ENCODE peak calls at places on chromosome 1, in six cellular contexts. Z is astrocyte, L is HT1080, C is head of caudate nucleus, E is omental fat pad, U is AG09309. J is an unnamed sample.

GRCh38 chr1:89525169-89525855 is 683 bp downstream of the LRRC8B start:
- DNase-seq in C (peak), L (no peak), U (no peak), E (no peak), Z (no peak), J (no peak)

GRCh38 chr1:50968884-50969610 is 998 bp upstream of the CDKN2C start:
- DNase-seq in C (peak), U (no peak), L (no peak), E (no peak), Z (no peak), J (no peak)

GRCh38 chr1:47522890-47523811 is 85.3 kb downstream of the FOXD2 start:
- DNase-seq in Z (no peak), C (no peak), E (no peak), L (no peak), U (no peak), J (no peak)

GRCh38 chr1:70978623-70979022 is 69.0 kb downstream of the PTGER3 start:
- DNase-seq in E (no peak), C (no peak), Z (no peak), U (no peak), L (no peak), J (no peak)

GRCh38 chr1:155093938-155094621 is 15.4 kb downstream of the EFNA3 start:
- DNase-seq in U (peak), C (peak), Z (peak), E (no peak), L (peak), J (peak)

GRCh38 chr1:199512037-199512710 is 515.3 kb upstream of the NR5A2 start:
- DNase-seq in C (no peak), E (no peak), L (no peak), Z (no peak), U (no peak), J (peak)

GRCh38 chr1:38094711-38095336 is 48.2 kb upstream of the POU3F1 start:
- DNase-seq in C (no peak), U (no peak), Z (no peak), L (no peak), E (no peak), J (no peak)

GRCh38 chr1:31413405-31414005 is 492 bp downstream of the SERINC2 start:
- DNase-seq in L (peak), U (no peak), C (peak), Z (no peak), E (peak), J (no peak)

GRCh38 chr1:76337777-76338176 is 263.2 kb downstream of the ST6GALNAC3 start:
- DNase-seq in U (no peak), Z (no peak), L (no peak), C (no peak), E (no peak), J (no peak)

GRCh38 chr1:102174259-102174863 is 177.6 kb upstream of the OLFM3 start:
- DNase-seq in Z (no peak), E (no peak), C (no peak), L (peak), U (no peak), J (no peak)

GRCh38 chr1:153428790-153429189 is 12.5 kb downstream of the S100A7A start:
- DNase-seq in Z (no peak), L (no peak), U (no peak), E (no peak), C (no peak), J (no peak)

GRCh38 chr1:9371391-9371935 is 78.8 kb downstream of the SPSB1 start:
- DNase-seq in E (no peak), Z (peak), L (no peak), C (no peak), U (no peak), J (peak)

GRCh38 chr1:203228670-203229069 is 803 bp downstream of the CHIT1 start:
- DNase-seq in L (no peak), E (no peak), Z (no peak), U (no peak), C (no peak), J (no peak)

GRCh38 chr1:78142731-78143130 is 97.0 kb downstream of the GIPC2 start:
- DNase-seq in C (no peak), Z (no peak), U (no peak), E (no peak), L (no peak), J (no peak)

GRCh38 chr1:91613594-91613993 is 112.9 kb downstream of the CDC7 start:
- DNase-seq in E (no peak), L (no peak), Z (no peak), C (no peak), U (no peak), J (no peak)

GRCh38 chr1:119008483-119009299 is 20.5 kb upstream of the TBX15 start:
- DNase-seq in U (no peak), L (peak), E (no peak), C (no peak), Z (peak), J (peak)

GRCh38 chr1:109357673-109358072 is 40.0 kb downstream of the SORT1 start:
- DNase-seq in Z (no peak), E (no peak), C (no peak), U (no peak), L (no peak), J (peak)

GRCh38 chr1:56644064-56644940 is 812 bp upstream of the PRKAA2 start:
- DNase-seq in C (no peak), Z (no peak), U (no peak), L (peak), E (no peak), J (no peak)

GRCh38 chr1:229844675-229845074 is 218.6 kb downstream of the URB2 start:
- DNase-seq in C (no peak), U (no peak), Z (no peak), E (no peak), L (no peak), J (no peak)

GRCh38 chr1:208434008-208434407 is 189.8 kb upstream of the PLXNA2 start:
- DNase-seq in U (peak), L (no peak), E (no peak), C (no peak), Z (peak), J (no peak)

GRCh38 chr1:194318790-194319280 is 1132.4 kb upstream of the B3GALT2 start:
- DNase-seq in C (no peak), L (no peak), Z (no peak), E (no peak), U (no peak), J (no peak)